ENCODE peak calls at places on chromosome 3, in six cellular contexts. One of them, this sample, is unnamed.

GRCh38 chr3:157669403-157669802 is 166.2 kb upstream of the VEPH1 start:
- DNase-seq in HCT116: no peak
- DNase-seq in transverse colon: no peak
- DNase-seq in sigmoid colon: no peak
- DNase-seq in esophagus muscularis mucosa: no peak
- DNase-seq in stomach: no peak
- DNase-seq in this sample: no peak

GRCh38 chr3:40445880-40446279 is 11.3 kb upstream of the RPL14 start:
- DNase-seq in HCT116: no peak
- DNase-seq in transverse colon: no peak
- DNase-seq in sigmoid colon: no peak
- DNase-seq in esophagus muscularis mucosa: no peak
- DNase-seq in stomach: no peak
- DNase-seq in this sample: no peak

GRCh38 chr3:194808709-194809108 is 123.0 kb downstream of the FAM43A start:
- DNase-seq in HCT116: no peak
- DNase-seq in transverse colon: no peak
- DNase-seq in sigmoid colon: no peak
- DNase-seq in esophagus muscularis mucosa: no peak
- DNase-seq in stomach: no peak
- DNase-seq in this sample: no peak

GRCh38 chr3:59133350-59133749 is 83.5 kb upstream of the CFAP20DC start:
- DNase-seq in HCT116: no peak
- DNase-seq in transverse colon: no peak
- DNase-seq in sigmoid colon: no peak
- DNase-seq in esophagus muscularis mucosa: no peak
- DNase-seq in stomach: no peak
- DNase-seq in this sample: no peak

GRCh38 chr3:25040739-25041138 is 387.3 kb upstream of the RARB start:
- DNase-seq in HCT116: no peak
- DNase-seq in transverse colon: no peak
- DNase-seq in sigmoid colon: no peak
- DNase-seq in esophagus muscularis mucosa: no peak
- DNase-seq in stomach: no peak
- DNase-seq in this sample: no peak

GRCh38 chr3:185937689-185938374 is at the start of gene TRA2B:
- DNase-seq in HCT116: peak; percentile 95
- DNase-seq in transverse colon: peak; percentile 99
- DNase-seq in sigmoid colon: peak; percentile 100
- DNase-seq in esophagus muscularis mucosa: peak; percentile 100
- DNase-seq in stomach: peak; percentile 99
- DNase-seq in this sample: peak; percentile 99

GRCh38 chr3:126081618-126082333 is 2.1 kb downstream of the SLC41A3 start:
- DNase-seq in HCT116: peak; percentile 48
- DNase-seq in transverse colon: no peak
- DNase-seq in sigmoid colon: no peak
- DNase-seq in esophagus muscularis mucosa: peak; percentile 91
- DNase-seq in stomach: peak; percentile 38
- DNase-seq in this sample: peak; percentile 70

GRCh38 chr3:88221726-88222125 is 72.0 kb downstream of the C3orf38 start:
- DNase-seq in HCT116: no peak
- DNase-seq in transverse colon: no peak
- DNase-seq in sigmoid colon: no peak
- DNase-seq in esophagus muscularis mucosa: no peak
- DNase-seq in stomach: no peak
- DNase-seq in this sample: no peak

GRCh38 chr3:14415501-14415900 is 13.1 kb downstream of the SLC6A6 start:
- DNase-seq in HCT116: no peak
- DNase-seq in transverse colon: no peak
- DNase-seq in sigmoid colon: no peak
- DNase-seq in esophagus muscularis mucosa: no peak
- DNase-seq in stomach: no peak
- DNase-seq in this sample: no peak

GRCh38 chr3:45774581-45775505 is 21.5 kb downstream of the SLC6A20 start:
- DNase-seq in HCT116: no peak
- DNase-seq in transverse colon: no peak
- DNase-seq in sigmoid colon: no peak
- DNase-seq in esophagus muscularis mucosa: no peak
- DNase-seq in stomach: peak; percentile 20
- DNase-seq in this sample: no peak

GRCh38 chr3:65632409-65632808 is 406.3 kb downstream of the MAGI1 start:
- DNase-seq in HCT116: no peak
- DNase-seq in transverse colon: no peak
- DNase-seq in sigmoid colon: no peak
- DNase-seq in esophagus muscularis mucosa: no peak
- DNase-seq in stomach: no peak
- DNase-seq in this sample: no peak

GRCh38 chr3:178174201-178174880 is 361.9 kb upstream of the KCNMB2 start:
- DNase-seq in HCT116: no peak
- DNase-seq in transverse colon: no peak
- DNase-seq in sigmoid colon: no peak
- DNase-seq in esophagus muscularis mucosa: no peak
- DNase-seq in stomach: no peak
- DNase-seq in this sample: no peak

GRCh38 chr3:178169421-178169820 is 366.8 kb upstream of the KCNMB2 start:
- DNase-seq in HCT116: no peak
- DNase-seq in transverse colon: no peak
- DNase-seq in sigmoid colon: no peak
- DNase-seq in esophagus muscularis mucosa: no peak
- DNase-seq in stomach: no peak
- DNase-seq in this sample: no peak

DNA sequence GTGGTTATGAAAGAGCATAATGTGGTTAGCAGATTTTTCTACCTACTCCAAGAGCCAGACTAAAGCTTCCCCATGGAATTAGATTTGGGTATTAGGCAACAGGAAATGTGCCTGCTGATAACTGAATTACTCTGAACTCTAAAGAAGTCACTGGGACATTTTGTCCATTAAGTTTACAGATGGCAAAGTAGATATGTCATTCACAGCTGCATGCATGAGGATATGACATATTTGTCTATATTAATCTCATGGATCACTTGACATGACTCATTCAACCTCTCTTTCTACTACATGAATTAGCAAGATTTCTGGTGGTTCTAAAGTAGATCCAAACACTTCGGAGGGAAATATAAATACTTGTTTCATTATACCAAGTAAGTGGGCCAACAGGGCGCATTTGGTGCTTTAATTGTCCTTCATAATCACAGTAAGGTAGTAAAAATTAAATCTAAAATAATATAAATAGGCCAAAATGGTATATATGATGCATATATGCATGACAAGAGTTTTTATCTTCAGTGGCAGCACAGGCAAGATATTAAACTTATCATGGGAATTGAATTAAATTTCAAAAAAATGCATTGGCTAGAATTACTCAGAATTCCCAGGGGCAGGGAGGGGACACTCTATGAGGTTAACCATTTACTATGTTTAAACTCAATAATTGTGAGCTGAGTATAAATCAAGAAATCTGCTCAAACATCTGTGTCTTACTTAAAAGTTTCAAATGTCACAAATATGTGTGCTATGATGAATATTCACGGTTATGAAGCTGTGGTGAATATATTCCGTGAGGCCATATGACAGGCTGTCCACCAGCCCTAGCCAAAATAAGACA is 365.3 kb upstream of the KCNMB2 start:
- DNase-seq in HCT116: no peak
- DNase-seq in transverse colon: no peak
- DNase-seq in sigmoid colon: no peak
- DNase-seq in esophagus muscularis mucosa: no peak
- DNase-seq in stomach: no peak
- DNase-seq in this sample: no peak
- TF ChIP-seq POLR2AphosphoS5 in HCT116: no peak
- TF ChIP-seq POLR2AphosphoS5 in transverse colon: peak; percentile 47
- TF ChIP-seq POLR2AphosphoS5 in sigmoid colon: no peak
- TF ChIP-seq POLR2AphosphoS5 in esophagus muscularis mucosa: peak; percentile 65
- TF ChIP-seq POLR2AphosphoS5 in stomach: no peak
- TF ChIP-seq POLR2AphosphoS5 in this sample: no peak

DNA sequence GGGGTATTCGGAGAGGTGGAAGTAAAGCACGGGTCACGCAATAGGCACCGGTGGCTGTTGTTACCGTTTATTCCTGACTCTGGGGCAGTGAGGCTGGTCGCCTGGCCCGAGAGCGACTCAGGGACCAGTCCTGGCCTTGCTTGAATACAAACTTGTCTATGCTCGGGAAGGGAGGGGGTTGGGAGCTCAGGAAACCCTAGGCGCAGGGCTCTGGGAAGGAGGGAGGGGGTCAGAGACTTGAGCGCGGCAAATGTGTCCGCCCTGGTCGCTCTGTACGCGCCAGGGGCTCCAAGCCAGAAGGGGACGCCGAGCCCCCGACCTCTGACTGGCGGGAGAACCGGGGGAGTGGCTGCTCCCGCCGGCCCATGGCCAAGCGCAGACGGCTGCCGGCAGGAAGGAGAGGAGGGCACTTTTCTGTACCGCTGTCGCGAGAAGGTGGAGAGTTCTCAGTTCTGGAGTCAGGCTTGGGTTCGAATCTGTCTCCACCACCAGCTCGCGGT is 1.5 kb downstream of the SPSB4 start:
- DNase-seq in HCT116: no peak
- DNase-seq in transverse colon: no peak
- DNase-seq in sigmoid colon: no peak
- DNase-seq in esophagus muscularis mucosa: peak; percentile 87
- DNase-seq in stomach: no peak
- DNase-seq in this sample: no peak
- TF ChIP-seq POLR2A in HCT116: no peak
- TF ChIP-seq POLR2A in transverse colon: no peak
- TF ChIP-seq POLR2A in sigmoid colon: no peak
- TF ChIP-seq POLR2A in esophagus muscularis mucosa: no peak
- TF ChIP-seq POLR2A in stomach: no peak
- TF ChIP-seq POLR2A in this sample: no peak

GRCh38 chr3:148792540-148792939 is 35.1 kb upstream of the CPB1 start:
- DNase-seq in HCT116: no peak
- DNase-seq in transverse colon: no peak
- DNase-seq in sigmoid colon: no peak
- DNase-seq in esophagus muscularis mucosa: no peak
- DNase-seq in stomach: no peak
- DNase-seq in this sample: no peak

GRCh38 chr3:148791955-148792354 is 35.7 kb upstream of the CPB1 start:
- DNase-seq in HCT116: no peak
- DNase-seq in transverse colon: no peak
- DNase-seq in sigmoid colon: no peak
- DNase-seq in esophagus muscularis mucosa: no peak
- DNase-seq in stomach: no peak
- DNase-seq in this sample: no peak

GRCh38 chr3:148796799-148797198 is 30.8 kb upstream of the CPB1 start:
- DNase-seq in HCT116: peak; percentile 27
- DNase-seq in transverse colon: no peak
- DNase-seq in sigmoid colon: no peak
- DNase-seq in esophagus muscularis mucosa: no peak
- DNase-seq in stomach: no peak
- DNase-seq in this sample: no peak

GRCh38 chr3:148791296-148791695 is 36.3 kb upstream of the CPB1 start:
- DNase-seq in HCT116: no peak
- DNase-seq in transverse colon: no peak
- DNase-seq in sigmoid colon: no peak
- DNase-seq in esophagus muscularis mucosa: no peak
- DNase-seq in stomach: no peak
- DNase-seq in this sample: no peak

GRCh38 chr3:148794357-148794756 is 33.3 kb upstream of the CPB1 start:
- DNase-seq in HCT116: no peak
- DNase-seq in transverse colon: no peak
- DNase-seq in sigmoid colon: no peak
- DNase-seq in esophagus muscularis mucosa: no peak
- DNase-seq in stomach: no peak
- DNase-seq in this sample: no peak
- H3K4me3 ChIP-seq in HCT116: no peak overlapping the region
- H3K4me3 ChIP-seq in transverse colon: no peak overlapping the region
- H3K4me3 ChIP-seq in sigmoid colon: no peak overlapping the region
- H3K4me3 ChIP-seq in esophagus muscularis mucosa: no peak overlapping the region
- H3K4me3 ChIP-seq in stomach: no peak overlapping the region
- H3K4me3 ChIP-seq in this sample: no peak overlapping the region

GRCh38 chr3:172546105-172546504 is 22.9 kb upstream of the TNFSF10 start:
- DNase-seq in HCT116: peak; percentile 26
- DNase-seq in transverse colon: no peak
- DNase-seq in sigmoid colon: no peak
- DNase-seq in esophagus muscularis mucosa: no peak
- DNase-seq in stomach: no peak
- DNase-seq in this sample: no peak
- TF ChIP-seq POLR2AphosphoS5 in HCT116: no peak
- TF ChIP-seq POLR2AphosphoS5 in transverse colon: no peak
- TF ChIP-seq POLR2AphosphoS5 in sigmoid colon: no peak
- TF ChIP-seq POLR2AphosphoS5 in esophagus muscularis mucosa: no peak
- TF ChIP-seq POLR2AphosphoS5 in stomach: no peak
- TF ChIP-seq POLR2AphosphoS5 in this sample: no peak

GRCh38 chr3:42159706-42160472 is 68.7 kb downstream of the TRAK1 start:
- DNase-seq in HCT116: peak; percentile 59
- DNase-seq in transverse colon: peak; percentile 87
- DNase-seq in sigmoid colon: peak; percentile 63
- DNase-seq in esophagus muscularis mucosa: no peak
- DNase-seq in stomach: peak; percentile 86
- DNase-seq in this sample: peak; percentile 74
- TF ChIP-seq POLR2A in HCT116: no peak
- TF ChIP-seq POLR2A in transverse colon: peak; percentile 90
- TF ChIP-seq POLR2A in sigmoid colon: no peak
- TF ChIP-seq POLR2A in esophagus muscularis mucosa: no peak
- TF ChIP-seq POLR2A in stomach: no peak
- TF ChIP-seq POLR2A in this sample: no peak

GRCh38 chr3:152296990-152297389 is 28.3 kb downstream of the MBNL1 start:
- DNase-seq in HCT116: no peak
- DNase-seq in transverse colon: no peak
- DNase-seq in sigmoid colon: no peak
- DNase-seq in esophagus muscularis mucosa: no peak
- DNase-seq in stomach: no peak
- DNase-seq in this sample: no peak

GRCh38 chr3:152293607-152294006 is 24.9 kb downstream of the MBNL1 start:
- DNase-seq in HCT116: no peak
- DNase-seq in transverse colon: no peak
- DNase-seq in sigmoid colon: no peak
- DNase-seq in esophagus muscularis mucosa: no peak
- DNase-seq in stomach: no peak
- DNase-seq in this sample: no peak

GRCh38 chr3:152295344-152295743 is 26.6 kb downstream of the MBNL1 start:
- DNase-seq in HCT116: no peak
- DNase-seq in transverse colon: no peak
- DNase-seq in sigmoid colon: no peak
- DNase-seq in esophagus muscularis mucosa: no peak
- DNase-seq in stomach: no peak
- DNase-seq in this sample: no peak

GRCh38 chr3:152296382-152296781 is 27.7 kb downstream of the MBNL1 start:
- DNase-seq in HCT116: no peak
- DNase-seq in transverse colon: no peak
- DNase-seq in sigmoid colon: no peak
- DNase-seq in esophagus muscularis mucosa: no peak
- DNase-seq in stomach: no peak
- DNase-seq in this sample: no peak

GRCh38 chr3:152295834-152296233 is 27.1 kb downstream of the MBNL1 start:
- DNase-seq in HCT116: no peak
- DNase-seq in transverse colon: no peak
- DNase-seq in sigmoid colon: no peak
- DNase-seq in esophagus muscularis mucosa: no peak
- DNase-seq in stomach: no peak
- DNase-seq in this sample: no peak
- H3K4me3 ChIP-seq in HCT116: no peak overlapping the region
- H3K4me3 ChIP-seq in transverse colon: no peak overlapping the region
- H3K4me3 ChIP-seq in sigmoid colon: no peak overlapping the region
- H3K4me3 ChIP-seq in esophagus muscularis mucosa: no peak overlapping the region
- H3K4me3 ChIP-seq in stomach: no peak overlapping the region
- H3K4me3 ChIP-seq in this sample: no peak overlapping the region

DNA sequence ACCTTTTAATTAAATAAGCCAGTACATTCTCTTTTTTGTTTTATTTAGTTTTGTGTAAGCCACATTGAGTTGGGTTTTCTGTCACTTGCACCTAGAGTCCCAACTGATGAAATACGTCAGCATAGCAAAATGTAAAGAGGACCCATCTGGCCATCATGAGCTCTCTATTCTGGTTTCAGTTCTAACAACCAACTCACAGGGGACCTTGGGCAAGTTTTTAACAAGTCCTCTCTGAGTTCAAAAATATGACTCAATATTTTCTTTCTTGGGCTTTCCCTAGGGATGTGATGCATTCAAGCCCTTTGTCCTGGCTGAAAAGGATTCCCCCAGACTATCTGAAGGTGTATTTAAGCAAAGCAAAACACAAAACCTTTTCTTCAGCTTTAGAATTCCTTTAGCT is 32.9 kb downstream of the PLCH1 start:
- DNase-seq in HCT116: no peak
- DNase-seq in transverse colon: no peak
- DNase-seq in sigmoid colon: no peak
- DNase-seq in esophagus muscularis mucosa: no peak
- DNase-seq in stomach: no peak
- DNase-seq in this sample: no peak
- TF ChIP-seq POLR2AphosphoS5 in HCT116: no peak
- TF ChIP-seq POLR2AphosphoS5 in transverse colon: no peak
- TF ChIP-seq POLR2AphosphoS5 in sigmoid colon: no peak
- TF ChIP-seq POLR2AphosphoS5 in esophagus muscularis mucosa: no peak
- TF ChIP-seq POLR2AphosphoS5 in stomach: no peak
- TF ChIP-seq POLR2AphosphoS5 in this sample: no peak